ENCODE peak calls at places on chromosomes 13 and 19, in five cellular contexts. One of them, this sample, is unnamed.

GRCh38 chr13:50390503-50391248 is 375.4 kb downstream of the KCNRG start:
- DNase-seq in left cardiac atrium: no peak
- DNase-seq in DMS53: no peak
- DNase-seq in amniotic stem cell: no peak
- DNase-seq in neural crest cell: no peak
- DNase-seq in this sample: no peak

GRCh38 chr13:48629282-48629681 is 24.4 kb upstream of the CYSLTR2 start:
- DNase-seq in amniotic stem cell: no peak
- DNase-seq in neural crest cell: no peak
- DNase-seq in DMS53: no peak
- DNase-seq in left cardiac atrium: no peak
- DNase-seq in this sample: no peak

GRCh38 chr19:48757741-48758144 is 2.4 kb downstream of the FGF21 start:
- DNase-seq in neural crest cell: no peak
- DNase-seq in amniotic stem cell: no peak
- DNase-seq in DMS53: no peak
- DNase-seq in left cardiac atrium: no peak
- DNase-seq in this sample: no peak

GRCh38 chr19:58416631-58417030 is 8.2 kb downstream of the ZNF584 start:
- DNase-seq in neural crest cell: no peak
- DNase-seq in amniotic stem cell: no peak
- DNase-seq in DMS53: no peak
- DNase-seq in left cardiac atrium: no peak
- DNase-seq in this sample: no peak

GRCh38 chr13:49421391-49421790 is 22.5 kb downstream of the CAB39L start:
- DNase-seq in neural crest cell: no peak
- DNase-seq in DMS53: peak
- DNase-seq in amniotic stem cell: no peak
- DNase-seq in left cardiac atrium: no peak
- DNase-seq in this sample: no peak

GRCh38 chr13:60584976-60585375 is 188.0 kb downstream of the TDRD3 start:
- DNase-seq in left cardiac atrium: no peak
- DNase-seq in neural crest cell: peak
- DNase-seq in DMS53: no peak
- DNase-seq in amniotic stem cell: no peak
- DNase-seq in this sample: no peak

GRCh38 chr19:56258272-56258671 is 14.3 kb upstream of the EDDM13 start:
- DNase-seq in amniotic stem cell: no peak
- DNase-seq in neural crest cell: no peak
- DNase-seq in DMS53: no peak
- DNase-seq in left cardiac atrium: no peak
- DNase-seq in this sample: no peak

GRCh38 chr19:13083008-13083404 is 19.7 kb downstream of the LYL1 start:
- DNase-seq in DMS53: no peak
- DNase-seq in amniotic stem cell: no peak
- DNase-seq in left cardiac atrium: no peak
- DNase-seq in neural crest cell: no peak
- DNase-seq in this sample: no peak

GRCh38 chr13:30743319-30744055 is 8.1 kb downstream of the ALOX5AP start:
- DNase-seq in left cardiac atrium: peak
- DNase-seq in neural crest cell: no peak
- DNase-seq in DMS53: peak
- DNase-seq in amniotic stem cell: peak
- DNase-seq in this sample: peak

GRCh38 chr13:92716749-92717148 is 509.9 kb upstream of the GPC6 start:
- DNase-seq in neural crest cell: no peak
- DNase-seq in DMS53: no peak
- DNase-seq in amniotic stem cell: no peak
- DNase-seq in left cardiac atrium: no peak
- DNase-seq in this sample: no peak

GRCh38 chr19:18845961-18846360 is 14.2 kb downstream of the UPF1 start:
- DNase-seq in left cardiac atrium: peak
- DNase-seq in amniotic stem cell: no peak
- DNase-seq in DMS53: no peak
- DNase-seq in neural crest cell: no peak
- DNase-seq in this sample: no peak

GRCh38 chr13:106649495-106649894 is 81.6 kb upstream of the ARGLU1 start:
- DNase-seq in DMS53: no peak
- DNase-seq in amniotic stem cell: no peak
- DNase-seq in neural crest cell: no peak
- DNase-seq in left cardiac atrium: no peak
- DNase-seq in this sample: no peak

GRCh38 chr13:30805132-30805537 is 69.8 kb downstream of the ALOX5AP start:
- DNase-seq in neural crest cell: no peak
- DNase-seq in left cardiac atrium: no peak
- DNase-seq in amniotic stem cell: no peak
- DNase-seq in DMS53: no peak
- DNase-seq in this sample: no peak

GRCh38 chr19:18637644-18638630 is 1.1 kb downstream of the KLHL26 start:
- DNase-seq in amniotic stem cell: no peak
- DNase-seq in left cardiac atrium: no peak
- DNase-seq in neural crest cell: no peak
- DNase-seq in DMS53: peak
- DNase-seq in this sample: no peak

GRCh38 chr13:93227280-93227905 is 786 bp downstream of the GPC6 start:
- DNase-seq in left cardiac atrium: peak
- DNase-seq in amniotic stem cell: no peak
- DNase-seq in neural crest cell: no peak
- DNase-seq in DMS53: peak
- DNase-seq in this sample: no peak

GRCh38 chr19:39199025-39199424 is 2.3 kb downstream of the NCCRP1 start:
- DNase-seq in amniotic stem cell: no peak
- DNase-seq in DMS53: peak
- DNase-seq in neural crest cell: peak
- DNase-seq in left cardiac atrium: peak
- DNase-seq in this sample: no peak

GRCh38 chr19:53019684-53020083 is 6.0 kb downstream of the ERVV-1 start:
- DNase-seq in left cardiac atrium: no peak
- DNase-seq in amniotic stem cell: no peak
- DNase-seq in neural crest cell: no peak
- DNase-seq in DMS53: peak
- DNase-seq in this sample: no peak

GRCh38 chr13:25489238-25489637 is 117.5 kb downstream of the ATP8A2 start:
- DNase-seq in DMS53: no peak
- DNase-seq in amniotic stem cell: no peak
- DNase-seq in left cardiac atrium: no peak
- DNase-seq in neural crest cell: no peak
- DNase-seq in this sample: no peak

GRCh38 chr19:16266586-16266942 is 58.1 kb upstream of the KLF2 start:
- DNase-seq in neural crest cell: no peak
- DNase-seq in amniotic stem cell: no peak
- DNase-seq in DMS53: no peak
- DNase-seq in left cardiac atrium: no peak
- DNase-seq in this sample: no peak

GRCh38 chr19:8609210-8610040 is 1.1 kb downstream of the ADAMTS10 start:
- DNase-seq in neural crest cell: peak
- DNase-seq in DMS53: no peak
- DNase-seq in amniotic stem cell: no peak
- DNase-seq in left cardiac atrium: peak
- DNase-seq in this sample: no peak

GRCh38 chr19:55554749-55555152 is 9.4 kb upstream of the SBK3 start:
- DNase-seq in amniotic stem cell: no peak
- DNase-seq in neural crest cell: no peak
- DNase-seq in DMS53: no peak
- DNase-seq in left cardiac atrium: no peak
- DNase-seq in this sample: no peak

GRCh38 chr13:51818771-51819511 is 15.0 kb upstream of the DHRS12 start:
- DNase-seq in left cardiac atrium: no peak
- DNase-seq in amniotic stem cell: no peak
- DNase-seq in neural crest cell: no peak
- DNase-seq in DMS53: no peak
- DNase-seq in this sample: no peak

GRCh38 chr13:63092461-63092860 is 1676.8 kb upstream of the PCDH20 start:
- DNase-seq in amniotic stem cell: no peak
- DNase-seq in neural crest cell: no peak
- DNase-seq in left cardiac atrium: no peak
- DNase-seq in DMS53: no peak
- DNase-seq in this sample: no peak

GRCh38 chr13:98599502-98600328 is 22.8 kb upstream of the STK24 start:
- DNase-seq in amniotic stem cell: no peak
- DNase-seq in DMS53: no peak
- DNase-seq in left cardiac atrium: no peak
- DNase-seq in neural crest cell: no peak
- DNase-seq in this sample: no peak

GRCh38 chr13:48037346-48038173 is at the start of gene NUDT15:
- DNase-seq in amniotic stem cell: peak
- DNase-seq in left cardiac atrium: peak
- DNase-seq in neural crest cell: peak
- DNase-seq in DMS53: peak
- DNase-seq in this sample: peak

GRCh38 chr19:28046932-28047331 is 1166.0 kb downstream of the UQCRFS1 start:
- DNase-seq in neural crest cell: no peak
- DNase-seq in amniotic stem cell: no peak
- DNase-seq in DMS53: no peak
- DNase-seq in left cardiac atrium: no peak
- DNase-seq in this sample: no peak

GRCh38 chr13:49341941-49342340 is 94.2 kb downstream of the CDADC1 start:
- DNase-seq in left cardiac atrium: no peak
- DNase-seq in amniotic stem cell: no peak
- DNase-seq in DMS53: no peak
- DNase-seq in neural crest cell: no peak
- DNase-seq in this sample: no peak

GRCh38 chr13:78137404-78138142 is 218.9 kb upstream of the EDNRB start:
- DNase-seq in amniotic stem cell: peak
- DNase-seq in left cardiac atrium: no peak
- DNase-seq in DMS53: peak
- DNase-seq in neural crest cell: peak
- DNase-seq in this sample: peak

GRCh38 chr13:35961461-35962220 is 169.5 kb downstream of the DCLK1 start:
- DNase-seq in DMS53: no peak
- DNase-seq in left cardiac atrium: no peak
- DNase-seq in amniotic stem cell: no peak
- DNase-seq in neural crest cell: no peak
- DNase-seq in this sample: no peak

GRCh38 chr13:65808061-65808460 is 1422.1 kb downstream of the PCDH9 start:
- DNase-seq in amniotic stem cell: no peak
- DNase-seq in DMS53: no peak
- DNase-seq in neural crest cell: no peak
- DNase-seq in left cardiac atrium: no peak
- DNase-seq in this sample: peak

GRCh38 chr13:24618219-24618955 is 61.8 kb upstream of the ATP12A start:
- DNase-seq in DMS53: no peak
- DNase-seq in left cardiac atrium: no peak
- DNase-seq in neural crest cell: no peak
- DNase-seq in amniotic stem cell: no peak
- DNase-seq in this sample: no peak

GRCh38 chr13:30676672-30677071 is 58.7 kb upstream of the ALOX5AP start:
- DNase-seq in amniotic stem cell: no peak
- DNase-seq in left cardiac atrium: no peak
- DNase-seq in neural crest cell: no peak
- DNase-seq in DMS53: peak
- DNase-seq in this sample: no peak

GRCh38 chr19:5985098-5985783 is 7.3 kb upstream of the RANBP3 start:
- DNase-seq in left cardiac atrium: no peak
- DNase-seq in DMS53: no peak
- DNase-seq in neural crest cell: no peak
- DNase-seq in amniotic stem cell: no peak
- DNase-seq in this sample: no peak

GRCh38 chr13:35768126-35768525 is 291.6 kb upstream of the MAB21L1 start:
- DNase-seq in neural crest cell: no peak
- DNase-seq in amniotic stem cell: no peak
- DNase-seq in DMS53: no peak
- DNase-seq in left cardiac atrium: no peak
- DNase-seq in this sample: no peak

GRCh38 chr19:1811472-1811894 is 593 bp downstream of the ATP8B3 start:
- DNase-seq in DMS53: peak
- DNase-seq in left cardiac atrium: peak
- DNase-seq in neural crest cell: no peak
- DNase-seq in amniotic stem cell: no peak
- DNase-seq in this sample: peak

GRCh38 chr19:31378404-31378803 is 29.2 kb upstream of the TSHZ3 start:
- DNase-seq in DMS53: no peak
- DNase-seq in amniotic stem cell: peak
- DNase-seq in left cardiac atrium: peak
- DNase-seq in neural crest cell: no peak
- DNase-seq in this sample: peak

GRCh38 chr19:36916991-36917390 is 859 bp downstream of the ZNF568 start:
- DNase-seq in DMS53: peak
- DNase-seq in neural crest cell: no peak
- DNase-seq in amniotic stem cell: no peak
- DNase-seq in left cardiac atrium: no peak
- DNase-seq in this sample: peak

GRCh38 chr13:114339779-114340534 is 25.7 kb downstream of the CHAMP1 start:
- DNase-seq in DMS53: peak
- DNase-seq in left cardiac atrium: no peak
- DNase-seq in amniotic stem cell: peak
- DNase-seq in neural crest cell: no peak
- DNase-seq in this sample: no peak

This sample was measured in HS-5.